ENCODE peak calls at places on chromosomes 6 and 20, in seven cellular contexts. J is esophagus muscularis mucosa; Y is fibroblast of pulmonary artery; G is adrenal gland; I is CD8-positive, alpha-beta T cell; H is heart right ventricle; S is naive thymus-derived CD4-positive, alpha-beta T cell. U is an unnamed sample.

GRCh38 chr6:127554435-127555006 is 22.5 kb upstream of the C6orf58 start:
- DNase-seq in I (no peak), H (no peak), J (no peak), S (no peak), Y (peak), G (peak), U (peak)

GRCh38 chr6:43021270-43022047 is at the start of gene RRP36:
- DNase-seq in H (peak), I (peak), J (peak), G (peak), Y (peak), S (peak), U (peak)

GRCh38 chr6:13044390-13044789 is 283.9 kb downstream of the TBC1D7 start:
- DNase-seq in S (no peak), I (no peak), J (no peak), H (no peak), G (no peak), Y (peak), U (peak)

GRCh38 chr20:61052796-61053442 is 199.1 kb upstream of the CDH4 start:
- DNase-seq in I (no peak), Y (no peak), J (no peak), G (no peak), H (no peak), S (no peak), U (no peak)

GRCh38 chr6:8536122-8536521 is 100.8 kb upstream of the SLC35B3 start:
- DNase-seq in S (no peak), H (no peak), Y (no peak), J (no peak), G (no peak), I (no peak), U (no peak)

GRCh38 chr6:4188801-4189200 is 53.4 kb upstream of the ECI2 start:
- DNase-seq in I (no peak), G (no peak), S (no peak), H (no peak), J (no peak), Y (no peak), U (no peak)

GRCh38 chr6:125375841-125376240 is 74.1 kb upstream of the HDDC2 start:
- DNase-seq in I (no peak), J (no peak), H (no peak), Y (peak), S (no peak), G (no peak), U (no peak)

GRCh38 chr20:54625497-54625896 is 150.1 kb downstream of the DOK5 start:
- DNase-seq in I (no peak), G (no peak), H (no peak), Y (no peak), S (no peak), J (no peak), U (no peak)

GRCh38 chr20:1225729-1226313 is at the start of gene RAD21L1:
- DNase-seq in J (peak), Y (peak), G (peak), H (peak), I (peak), S (peak), U (peak)

GRCh38 chr6:14883921-14884320 is 361.9 kb upstream of the JARID2 start:
- DNase-seq in J (no peak), G (no peak), I (no peak), H (no peak), S (no peak), Y (no peak), U (no peak)

GRCh38 chr20:44219287-44219686 is 8.7 kb upstream of the OSER1 start:
- DNase-seq in G (no peak), S (peak), I (peak), J (no peak), Y (no peak), H (no peak), U (no peak)

GRCh38 chr6:105492706-105493673 is 90.1 kb upstream of the PREP start:
- DNase-seq in S (no peak), H (no peak), I (no peak), G (peak), Y (no peak), J (peak), U (no peak)

GRCh38 chr20:32907886-32908285 is 49.2 kb downstream of the EFCAB8 start:
- DNase-seq in S (no peak), I (no peak), H (no peak), J (no peak), Y (no peak), G (no peak), U (no peak)

GRCh38 chr20:44396790-44397189 is 41.3 kb downstream of the HNF4A start:
- DNase-seq in I (no peak), H (no peak), S (no peak), Y (no peak), J (no peak), G (no peak), U (no peak)

GRCh38 chr6:157157228-157157627 is 166.1 kb downstream of the TMEM242 start:
- DNase-seq in J (no peak), I (no peak), S (no peak), Y (no peak), H (no peak), G (no peak), U (no peak)

GRCh38 chr6:12577124-12577845 is 139.3 kb upstream of the PHACTR1 start:
- DNase-seq in Y (peak), J (no peak), I (no peak), G (no peak), H (no peak), S (no peak), U (no peak)

GRCh38 chr6:132190815-132191175 is 210.5 kb downstream of the MOXD1 start:
- DNase-seq in J (no peak), H (no peak), I (no peak), Y (peak), G (no peak), S (no peak), U (no peak)

GRCh38 chr20:543369-544152 is at the start of gene CSNK2A1:
- DNase-seq in I (peak), J (peak), Y (peak), H (peak), S (peak), G (peak), U (peak)

GRCh38 chr6:54847799-54848597 is 1.4 kb downstream of the FAM83B start:
- DNase-seq in H (no peak), J (no peak), G (no peak), Y (peak), I (no peak), S (no peak), U (no peak)

GRCh38 chr6:38413097-38413800 is 226.5 kb downstream of the BTBD9 start:
- DNase-seq in Y (no peak), H (peak), I (no peak), S (no peak), G (no peak), J (no peak), U (no peak)

GRCh38 chr20:43138061-43138860 is 51.4 kb downstream of the PTPRT start:
- DNase-seq in S (no peak), I (no peak), Y (no peak), J (no peak), H (no peak), G (no peak), U (no peak)

GRCh38 chr6:36280983-36281382 is 11.1 kb downstream of the PNPLA1 start:
- DNase-seq in G (no peak), I (no peak), J (no peak), Y (no peak), H (no peak), S (no peak), U (no peak)

DNA sequence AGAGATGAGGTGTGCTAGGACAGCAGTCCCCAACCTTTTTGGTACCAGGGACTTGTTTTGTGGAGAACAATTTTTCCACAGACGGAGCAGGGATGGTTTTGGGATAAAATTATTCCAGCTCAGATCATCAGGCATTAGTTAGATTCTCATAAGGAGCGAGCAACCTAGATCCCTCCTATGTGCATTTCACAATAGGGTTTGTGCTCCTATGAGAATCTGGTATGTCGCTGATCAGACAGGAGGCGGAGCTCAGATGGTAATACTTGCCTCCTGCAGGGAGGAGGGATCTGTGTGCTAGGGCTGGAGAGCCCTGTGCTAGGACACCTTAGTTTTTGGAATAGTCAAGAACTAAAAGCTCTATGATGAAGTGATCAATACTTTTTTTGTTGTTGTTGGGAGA is 2.5 kb downstream of the SMIM13 start:
- DNase-seq in I (no peak), Y (peak), J (no peak), G (no peak), S (no peak), H (no peak), U (peak)
- H3K4me3 ChIP-seq in I (no peak), Y (peak), J (no peak), G (no peak), S (no peak), H (no peak), U (no peak)

GRCh38 chr20:24954151-24954550 is 5.1 kb downstream of the CST7 start:
- DNase-seq in S (no peak), Y (no peak), G (no peak), J (no peak), I (no peak), H (no peak), U (no peak)

GRCh38 chr20:24953621-24954133 is 4.6 kb downstream of the CST7 start:
- DNase-seq in Y (no peak), J (no peak), S (no peak), G (no peak), I (peak), H (no peak), U (no peak)

GRCh38 chr20:24951536-24952047 is 2.5 kb downstream of the CST7 start:
- DNase-seq in Y (no peak), H (no peak), G (no peak), S (no peak), J (no peak), I (peak), U (no peak)

GRCh38 chr20:24953204-24953565 is 4.1 kb downstream of the CST7 start:
- DNase-seq in Y (no peak), S (no peak), G (no peak), J (no peak), I (no peak), H (no peak), U (no peak)

GRCh38 chr20:24952376-24953203 is 3.5 kb downstream of the CST7 start:
- DNase-seq in J (no peak), G (no peak), I (no peak), Y (no peak), H (no peak), S (no peak), U (no peak)
- H3K4me3 ChIP-seq in J (no peak), G (no peak), I (peak), Y (no peak), H (no peak), S (peak), U (no peak)

GRCh38 chr6:119205911-119206617 is 127.6 kb upstream of the FAM184A start:
- DNase-seq in I (no peak), G (no peak), J (no peak), H (no peak), S (no peak), Y (no peak), U (no peak)

GRCh38 chr6:119207973-119208725 is 129.7 kb upstream of the FAM184A start:
- DNase-seq in J (no peak), H (no peak), G (no peak), S (no peak), I (no peak), Y (peak), U (no peak)

GRCh38 chr6:119207327-119207726 is 128.9 kb upstream of the FAM184A start:
- DNase-seq in Y (no peak), J (no peak), S (no peak), G (no peak), H (no peak), I (no peak), U (no peak)

GRCh38 chr6:119210596-119210995 is 132.1 kb upstream of the FAM184A start:
- DNase-seq in I (no peak), S (no peak), Y (no peak), J (no peak), H (no peak), G (no peak), U (no peak)

DNA sequence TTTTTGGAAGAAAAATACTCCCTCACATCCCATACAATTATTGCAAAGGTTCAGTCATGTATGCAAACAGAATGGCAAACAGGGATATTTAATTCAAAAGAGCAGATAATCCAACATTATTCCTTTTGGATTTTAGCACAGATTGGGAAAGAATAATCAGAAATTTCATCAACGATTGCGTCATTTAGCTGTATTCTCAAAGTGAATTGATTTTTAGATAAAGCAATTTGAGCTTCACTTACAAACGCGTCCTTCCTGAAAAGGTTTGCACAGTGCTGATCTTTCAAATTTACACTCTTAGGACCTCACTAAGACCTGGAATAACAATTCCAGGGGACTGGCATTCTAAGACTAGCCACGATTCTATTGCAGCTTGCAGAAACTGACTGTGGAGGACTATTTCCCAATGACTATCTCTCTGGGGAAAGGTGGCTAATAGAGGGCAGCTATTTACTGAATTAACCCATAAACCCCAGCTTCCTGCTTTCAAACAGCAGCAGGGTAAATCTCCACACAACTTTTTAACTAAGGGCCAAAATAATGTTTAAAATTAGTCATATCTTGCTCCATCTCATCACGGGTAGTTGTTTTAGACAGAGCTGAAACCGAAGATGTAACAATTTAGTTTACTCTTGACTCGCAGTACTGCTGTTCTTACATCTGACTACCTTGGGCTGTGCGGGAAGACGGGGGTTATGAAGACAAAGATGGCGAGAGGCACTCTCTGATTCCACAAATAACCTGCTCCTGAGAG is 131.2 kb upstream of the FAM184A start:
- DNase-seq in I (no peak), J (no peak), H (no peak), G (no peak), Y (peak), S (no peak), U (no peak)
- H3K4me3 ChIP-seq in I (no peak), J (no peak), H (no peak), G (no peak), Y (no peak), S (no peak), U (no peak)

DNA sequence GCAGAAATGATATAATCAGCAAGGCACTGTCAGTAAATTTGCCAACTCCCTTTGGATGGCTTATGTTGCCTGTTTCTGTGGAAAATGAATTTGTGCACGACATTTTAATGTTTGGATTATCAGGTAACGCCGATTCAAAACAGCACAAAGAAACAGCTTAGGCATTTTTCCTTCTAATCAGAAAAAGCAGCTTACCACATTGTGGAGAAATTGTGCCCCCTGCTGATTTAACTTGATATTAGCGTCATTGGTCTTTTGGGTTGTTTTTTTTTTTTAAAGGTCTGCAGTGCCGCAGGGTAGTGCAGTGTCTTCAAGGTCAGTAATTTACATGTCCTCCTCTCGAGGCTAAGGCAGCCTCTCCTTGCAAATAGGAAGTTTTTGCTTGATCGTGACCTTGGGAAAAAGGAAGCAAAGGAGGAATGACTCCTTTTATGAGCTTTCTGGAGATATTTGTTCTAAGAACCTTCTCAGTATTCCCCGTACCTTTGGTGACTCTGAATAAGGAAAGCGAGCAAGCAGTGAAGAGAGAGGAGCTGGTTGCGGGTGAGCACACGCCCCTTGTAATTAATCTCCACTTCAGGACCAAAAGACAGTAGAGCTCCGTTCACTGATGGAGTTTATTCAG is 79.1 kb downstream of the ELOVL4 start:
- DNase-seq in S (peak), H (peak), J (no peak), Y (peak), I (peak), G (peak), U (no peak)
- H3K4me3 ChIP-seq in S (no peak), H (no peak), J (no peak), Y (peak), I (no peak), G (no peak), U (no peak)

U was measured in HL-60.